ENCODE peak calls at places on chromosomes 16 and 17, in seven cellular contexts. L is NCI-H2171, V is COR-L47, N is BE2C, I is neural progenitor cell, G is lung, S is tibial nerve. U is an unnamed sample.

GRCh38 chr16:30884760-30885159 is 9.1 kb downstream of the BCL7C start:
- DNase-seq in L (no peak), S (no peak), I (no peak), V (no peak), N (no peak), G (no peak), U (peak; percentile 29)

GRCh38 chr17:10807704-10808128 is 3.8 kb upstream of the TMEM238L start:
- DNase-seq in S (no peak), I (no peak), V (no peak), L (no peak), N (no peak), G (no peak), U (no peak)

GRCh38 chr17:1377334-1377733 is 22.7 kb downstream of the YWHAE start:
- DNase-seq in N (no peak), V (no peak), I (no peak), S (no peak), L (no peak), G (no peak), U (no peak)

GRCh38 chr16:58366247-58367031 is 25.8 kb upstream of the GINS3 start:
- DNase-seq in L (no peak), I (no peak), N (peak; percentile 19), G (no peak), V (no peak), S (no peak), U (no peak)

GRCh38 chr16:46853713-46854443 is 22.9 kb upstream of the C16orf87 start:
- DNase-seq in V (peak; percentile 70), S (peak; percentile 59), L (no peak), N (peak; percentile 79), G (peak; percentile 78), I (peak; percentile 90), U (peak; percentile 95)

GRCh38 chr17:45965741-45966140 is 33.3 kb upstream of the STH start:
- DNase-seq in S (no peak), G (no peak), I (no peak), N (no peak), L (no peak), V (no peak), U (no peak)

GRCh38 chr16:188674-189073 is 8.4 kb downstream of the HBQ1 start:
- DNase-seq in I (no peak), L (no peak), V (no peak), G (no peak), N (no peak), S (no peak), U (peak; percentile 83)

GRCh38 chr17:17289091-17289490 is 8.0 kb upstream of the COPS3 start:
- DNase-seq in G (no peak), L (no peak), S (no peak), N (no peak), I (no peak), V (no peak), U (no peak)

GRCh38 chr17:38735161-38735997 is 5.2 kb downstream of the CISD3 start:
- DNase-seq in G (no peak), N (peak; percentile 79), S (no peak), I (peak; percentile 82), V (peak; percentile 21), L (peak; percentile 22), U (peak; percentile 97)

GRCh38 chr16:59593256-59593655 is 859.1 kb upstream of the GOT2 start:
- DNase-seq in L (no peak), N (no peak), S (no peak), G (no peak), V (no peak), I (no peak), U (no peak)

GRCh38 chr16:85227262-85227923 is 115.1 kb upstream of the CIBAR2 start:
- DNase-seq in L (peak; percentile 67), S (no peak), N (peak; percentile 81), I (no peak), V (no peak), G (no peak), U (no peak)

GRCh38 chr16:83245061-83245460 is 562.7 kb upstream of the HSBP1 start:
- DNase-seq in N (no peak), S (no peak), L (no peak), V (no peak), G (no peak), I (no peak), U (no peak)

GRCh38 chr17:17086585-17086984 is 44.3 kb downstream of the MPRIP start:
- DNase-seq in I (no peak), N (no peak), G (no peak), S (no peak), V (no peak), L (no peak), U (no peak)

GRCh38 chr17:76784926-76785325 is 47.0 kb downstream of the MFSD11 start:
- DNase-seq in L (no peak), G (no peak), S (no peak), V (no peak), I (no peak), N (no peak), U (no peak)

GRCh38 chr17:18108400-18109312 is at the start of gene MYO15A:
- DNase-seq in N (no peak), S (no peak), V (no peak), L (no peak), G (no peak), I (no peak), U (peak; percentile 74)

GRCh38 chr16:86932130-86932982 is 354.0 kb downstream of the FOXL1 start:
- DNase-seq in L (no peak), V (no peak), S (no peak), I (no peak), G (no peak), N (no peak), U (no peak)

GRCh38 chr16:71576971-71577370 is at the start of gene TAT:
- DNase-seq in S (no peak), G (no peak), V (no peak), L (no peak), I (no peak), N (no peak), U (no peak)

GRCh38 chr17:29954405-29954804 is 13.0 kb downstream of the EFCAB5 start:
- DNase-seq in N (peak; percentile 14), V (no peak), S (no peak), I (no peak), L (no peak), G (no peak), U (no peak)

GRCh38 chr16:53290520-53290919 is 143.8 kb upstream of the RBL2 start:
- DNase-seq in I (no peak), G (no peak), V (no peak), S (no peak), L (no peak), N (no peak), U (no peak)

GRCh38 chr17:66331038-66331816 is 28.8 kb downstream of the PRKCA start:
- DNase-seq in G (no peak), V (no peak), L (no peak), S (no peak), I (no peak), N (no peak), U (no peak)

GRCh38 chr16:86929149-86929871 is 351.0 kb downstream of the FOXL1 start:
- DNase-seq in S (no peak), L (no peak), G (no peak), N (no peak), V (no peak), I (no peak), U (peak; percentile 87)

GRCh38 chr17:79907855-79908254 is 68.6 kb upstream of the CBX4 start:
- DNase-seq in L (no peak), V (no peak), S (no peak), I (peak; percentile 40), N (no peak), G (peak; percentile 74), U (no peak)

GRCh38 chr17:45841883-45842525 is 2.7 kb upstream of the SPPL2C start:
- DNase-seq in L (peak; percentile 69), V (no peak), G (no peak), I (no peak), N (no peak), S (no peak), U (peak; percentile 76)

GRCh38 chr16:10252155-10252554 is 69.9 kb upstream of the GRIN2A start:
- DNase-seq in I (no peak), L (no peak), N (no peak), S (no peak), V (no peak), G (no peak), U (no peak)

GRCh38 chr17:50627782-50628601 is 6.7 kb upstream of the ABCC3 start:
- DNase-seq in S (no peak), V (peak; percentile 62), N (peak; percentile 37), G (no peak), L (no peak), I (peak; percentile 66), U (peak; percentile 77)

GRCh38 chr17:73191443-73192218 is 1.2 kb upstream of the COG1 start:
- DNase-seq in V (peak; percentile 69), N (peak; percentile 68), S (peak; percentile 63), L (peak; percentile 52), G (peak; percentile 61), I (peak; percentile 78), U (peak; percentile 93)

GRCh38 chr16:78127130-78127529 is 27.7 kb downstream of the WWOX start:
- DNase-seq in G (no peak), N (no peak), I (no peak), V (no peak), L (no peak), S (no peak), U (peak; percentile 34)

GRCh38 chr17:82837586-82838320 is 2.1 kb downstream of the ZNF750 start:
- DNase-seq in G (no peak), S (no peak), N (no peak), I (no peak), V (no peak), L (no peak), U (no peak)

GRCh38 chr17:81000631-81001357 is 9.2 kb downstream of the CHMP6 start:
- DNase-seq in S (no peak), N (no peak), L (no peak), I (no peak), V (no peak), G (no peak), U (peak; percentile 87)

GRCh38 chr17:73746314-73747073 is 102.2 kb upstream of the SDK2 start:
- DNase-seq in L (no peak), I (no peak), N (no peak), S (no peak), V (no peak), G (no peak), U (peak; percentile 19)

GRCh38 chr17:33664116-33664840 is 371.2 kb upstream of the ASIC2 start:
- DNase-seq in S (no peak), I (no peak), N (no peak), L (no peak), V (no peak), G (no peak), U (no peak)

GRCh38 chr17:43698678-43699437 is 37.1 kb upstream of the MEOX1 start:
- DNase-seq in V (no peak), G (no peak), N (no peak), I (no peak), S (no peak), L (no peak), U (no peak)

GRCh38 chr17:72030067-72030899 is 90.5 kb upstream of the SOX9 start:
- DNase-seq in V (peak; percentile 47), N (peak; percentile 74), I (peak; percentile 83), G (peak; percentile 46), S (no peak), L (no peak), U (peak; percentile 74)

GRCh38 chr17:12415031-12415430 is 250.7 kb upstream of the MYOCD start:
- DNase-seq in N (no peak), S (no peak), V (no peak), I (no peak), L (no peak), G (no peak), U (no peak)

GRCh38 chr17:78873519-78874340 is 29.3 kb downstream of the CEP295NL start:
- DNase-seq in V (peak; percentile 77), S (peak; percentile 47), I (peak; percentile 33), G (no peak), N (no peak), L (peak; percentile 82), U (peak; percentile 75)

GRCh38 chr16:66344533-66345145 is 21.9 kb upstream of the CDH5 start:
- DNase-seq in I (peak; percentile 73), V (peak; percentile 53), S (no peak), N (peak; percentile 55), L (peak; percentile 40), G (no peak), U (no peak)